ENCODE peak calls at places on chromosomes 5 and 9, in seven cellular contexts. One of them, this sample, is unnamed.

GRCh38 chr9:13570521-13570974 is 291.1 kb upstream of the MPDZ start:
- DNase-seq in PC-3: no peak
- DNase-seq in MM.1S: no peak
- DNase-seq in mammary epithelial cell: no peak
- DNase-seq in GM23248: no peak
- DNase-seq in endothelial cell of umbilical vein: peak
- DNase-seq in fibroblast of lung: no peak
- DNase-seq in this sample: no peak

GRCh38 chr9:76322810-76323209 is 71.4 kb downstream of the RFK start:
- DNase-seq in PC-3: no peak
- DNase-seq in MM.1S: no peak
- DNase-seq in mammary epithelial cell: no peak
- DNase-seq in GM23248: no peak
- DNase-seq in endothelial cell of umbilical vein: no peak
- DNase-seq in fibroblast of lung: no peak
- DNase-seq in this sample: no peak

GRCh38 chr5:116035123-116035522 is 2.9 kb downstream of the ARL14EPL start:
- DNase-seq in PC-3: peak
- DNase-seq in MM.1S: no peak
- DNase-seq in mammary epithelial cell: peak
- DNase-seq in GM23248: peak
- DNase-seq in endothelial cell of umbilical vein: no peak
- DNase-seq in fibroblast of lung: peak
- DNase-seq in this sample: no peak

GRCh38 chr5:55303238-55303690 is 4.2 kb downstream of the DHX29 start:
- DNase-seq in PC-3: peak
- DNase-seq in MM.1S: no peak
- DNase-seq in mammary epithelial cell: peak
- DNase-seq in GM23248: peak
- DNase-seq in endothelial cell of umbilical vein: peak
- DNase-seq in fibroblast of lung: peak
- DNase-seq in this sample: no peak

GRCh38 chr5:54760182-54760935 is 225.0 kb downstream of the ESM1 start:
- DNase-seq in PC-3: peak
- DNase-seq in MM.1S: no peak
- DNase-seq in mammary epithelial cell: no peak
- DNase-seq in GM23248: peak
- DNase-seq in endothelial cell of umbilical vein: no peak
- DNase-seq in fibroblast of lung: peak
- DNase-seq in this sample: no peak

GRCh38 chr5:67095346-67095871 is 101.2 kb downstream of the CD180 start:
- DNase-seq in PC-3: no peak
- DNase-seq in MM.1S: no peak
- DNase-seq in mammary epithelial cell: peak
- DNase-seq in GM23248: peak
- DNase-seq in endothelial cell of umbilical vein: peak
- DNase-seq in fibroblast of lung: peak
- DNase-seq in this sample: no peak

GRCh38 chr5:165559645-165560044 is 2054.2 kb downstream of the MAT2B start:
- DNase-seq in PC-3: no peak
- DNase-seq in MM.1S: peak
- DNase-seq in mammary epithelial cell: no peak
- DNase-seq in GM23248: no peak
- DNase-seq in endothelial cell of umbilical vein: no peak
- DNase-seq in fibroblast of lung: no peak
- DNase-seq in this sample: no peak

GRCh38 chr5:80184235-80185023 is 71.4 kb downstream of the SERINC5 start:
- DNase-seq in PC-3: peak
- DNase-seq in MM.1S: no peak
- DNase-seq in mammary epithelial cell: no peak
- DNase-seq in GM23248: no peak
- DNase-seq in endothelial cell of umbilical vein: no peak
- DNase-seq in fibroblast of lung: no peak
- DNase-seq in this sample: no peak

GRCh38 chr9:18678846-18679245 is 204.9 kb downstream of the ADAMTSL1 start:
- DNase-seq in PC-3: no peak
- DNase-seq in MM.1S: no peak
- DNase-seq in mammary epithelial cell: no peak
- DNase-seq in GM23248: no peak
- DNase-seq in endothelial cell of umbilical vein: peak
- DNase-seq in fibroblast of lung: peak
- DNase-seq in this sample: no peak

GRCh38 chr9:116737137-116737546 is 50.0 kb downstream of the TRIM32 start:
- DNase-seq in PC-3: peak
- DNase-seq in MM.1S: peak
- DNase-seq in mammary epithelial cell: peak
- DNase-seq in GM23248: peak
- DNase-seq in endothelial cell of umbilical vein: peak
- DNase-seq in fibroblast of lung: peak
- DNase-seq in this sample: peak

GRCh38 chr5:40623480-40624420 is 56.0 kb upstream of the PTGER4 start:
- DNase-seq in PC-3: no peak
- DNase-seq in MM.1S: no peak
- DNase-seq in mammary epithelial cell: no peak
- DNase-seq in GM23248: no peak
- DNase-seq in endothelial cell of umbilical vein: no peak
- DNase-seq in fibroblast of lung: no peak
- DNase-seq in this sample: no peak

GRCh38 chr5:144332265-144332664 is 161.6 kb downstream of the KCTD16 start:
- DNase-seq in PC-3: peak
- DNase-seq in MM.1S: no peak
- DNase-seq in mammary epithelial cell: no peak
- DNase-seq in GM23248: peak
- DNase-seq in endothelial cell of umbilical vein: no peak
- DNase-seq in fibroblast of lung: no peak
- DNase-seq in this sample: no peak

GRCh38 chr5:54135042-54135441 is 175.3 kb downstream of the ARL15 start:
- DNase-seq in PC-3: no peak
- DNase-seq in MM.1S: no peak
- DNase-seq in mammary epithelial cell: peak
- DNase-seq in GM23248: peak
- DNase-seq in endothelial cell of umbilical vein: no peak
- DNase-seq in fibroblast of lung: peak
- DNase-seq in this sample: no peak

GRCh38 chr9:32502459-32502858 is 23.5 kb downstream of the RIGI start:
- DNase-seq in PC-3: peak
- DNase-seq in MM.1S: no peak
- DNase-seq in mammary epithelial cell: peak
- DNase-seq in GM23248: peak
- DNase-seq in endothelial cell of umbilical vein: peak
- DNase-seq in fibroblast of lung: peak
- DNase-seq in this sample: no peak

GRCh38 chr9:126095546-126096190 is 231.0 kb upstream of the MVB12B start:
- DNase-seq in PC-3: no peak
- DNase-seq in MM.1S: no peak
- DNase-seq in mammary epithelial cell: no peak
- DNase-seq in GM23248: no peak
- DNase-seq in endothelial cell of umbilical vein: no peak
- DNase-seq in fibroblast of lung: no peak
- DNase-seq in this sample: no peak

GRCh38 chr9:16726718-16727451 is 143.6 kb downstream of the BNC2 start:
- DNase-seq in PC-3: peak
- DNase-seq in MM.1S: peak
- DNase-seq in mammary epithelial cell: peak
- DNase-seq in GM23248: peak
- DNase-seq in endothelial cell of umbilical vein: peak
- DNase-seq in fibroblast of lung: peak
- DNase-seq in this sample: peak

GRCh38 chr9:100346836-100347235 is 5.9 kb downstream of the TEX10 start:
- DNase-seq in PC-3: no peak
- DNase-seq in MM.1S: no peak
- DNase-seq in mammary epithelial cell: no peak
- DNase-seq in GM23248: peak
- DNase-seq in endothelial cell of umbilical vein: no peak
- DNase-seq in fibroblast of lung: peak
- DNase-seq in this sample: no peak

GRCh38 chr9:20351715-20352114 is 270.6 kb downstream of the MLLT3 start:
- DNase-seq in PC-3: no peak
- DNase-seq in MM.1S: no peak
- DNase-seq in mammary epithelial cell: no peak
- DNase-seq in GM23248: no peak
- DNase-seq in endothelial cell of umbilical vein: no peak
- DNase-seq in fibroblast of lung: no peak
- DNase-seq in this sample: no peak

GRCh38 chr9:93589688-93590087 is 13.3 kb downstream of the PHF2 start:
- DNase-seq in PC-3: no peak
- DNase-seq in MM.1S: no peak
- DNase-seq in mammary epithelial cell: no peak
- DNase-seq in GM23248: peak
- DNase-seq in endothelial cell of umbilical vein: peak
- DNase-seq in fibroblast of lung: peak
- DNase-seq in this sample: no peak

DNA sequence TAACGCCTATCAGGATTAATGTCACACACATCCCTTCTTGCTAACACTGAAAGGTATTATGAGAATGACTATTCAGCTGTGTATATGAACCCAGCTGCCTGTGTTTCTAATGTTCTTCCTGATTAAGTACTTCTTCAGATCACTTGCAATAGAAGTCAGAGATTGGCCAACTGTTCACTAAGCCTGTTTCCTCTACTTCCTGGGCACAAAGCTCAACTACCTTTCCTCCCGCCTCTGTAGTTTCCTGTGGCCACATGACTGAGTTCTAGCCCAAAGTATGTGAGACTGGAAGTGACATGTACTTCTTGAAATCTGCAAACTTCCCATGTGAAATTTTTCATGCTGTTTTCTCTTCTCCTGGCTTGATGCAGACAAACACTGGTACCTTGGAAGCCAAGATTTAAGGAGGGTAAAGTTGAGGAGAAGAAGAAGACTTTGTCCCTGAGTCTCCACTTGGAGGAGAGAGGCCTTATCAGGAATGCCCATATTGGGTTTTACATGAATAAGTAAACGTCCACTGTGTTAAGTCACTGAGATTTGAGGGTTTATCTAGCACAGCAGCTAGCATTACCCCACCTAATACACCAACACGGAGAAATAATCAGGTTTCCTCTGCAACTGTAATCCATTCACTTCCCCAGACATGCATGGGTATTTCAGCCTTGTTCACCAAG is 58.6 kb downstream of the SLIT3 start:
- DNase-seq in PC-3: no peak
- DNase-seq in MM.1S: no peak
- DNase-seq in mammary epithelial cell: no peak
- DNase-seq in GM23248: no peak
- DNase-seq in endothelial cell of umbilical vein: peak
- DNase-seq in fibroblast of lung: no peak
- DNase-seq in this sample: no peak
- H3K9ac ChIP-seq in PC-3: no peak
- H3K9ac ChIP-seq in MM.1S: no peak
- H3K9ac ChIP-seq in mammary epithelial cell: no peak
- H3K9ac ChIP-seq in GM23248: no peak
- H3K9ac ChIP-seq in endothelial cell of umbilical vein: no peak
- H3K9ac ChIP-seq in fibroblast of lung: no peak
- H3K9ac ChIP-seq in this sample: no peak

GRCh38 chr9:35852267-35852815 is 17.9 kb downstream of the OR13J1 start:
- DNase-seq in PC-3: no peak
- DNase-seq in MM.1S: no peak
- DNase-seq in mammary epithelial cell: no peak
- DNase-seq in GM23248: no peak
- DNase-seq in endothelial cell of umbilical vein: no peak
- DNase-seq in fibroblast of lung: no peak
- DNase-seq in this sample: no peak
- TF ChIP-seq EZH2 in PC-3: no peak
- TF ChIP-seq EZH2 in MM.1S: no peak
- TF ChIP-seq EZH2 in mammary epithelial cell: no peak
- TF ChIP-seq EZH2 in GM23248: no peak
- TF ChIP-seq EZH2 in endothelial cell of umbilical vein: no peak
- TF ChIP-seq EZH2 in fibroblast of lung: no peak
- TF ChIP-seq EZH2 in this sample: no peak

GRCh38 chr9:34647651-34648050 is 1.2 kb downstream of the GALT start:
- DNase-seq in PC-3: no peak
- DNase-seq in MM.1S: no peak
- DNase-seq in mammary epithelial cell: no peak
- DNase-seq in GM23248: no peak
- DNase-seq in endothelial cell of umbilical vein: no peak
- DNase-seq in fibroblast of lung: no peak
- DNase-seq in this sample: no peak

GRCh38 chr9:34642679-34643078 is 3.8 kb upstream of the GALT start:
- DNase-seq in PC-3: no peak
- DNase-seq in MM.1S: no peak
- DNase-seq in mammary epithelial cell: no peak
- DNase-seq in GM23248: no peak
- DNase-seq in endothelial cell of umbilical vein: no peak
- DNase-seq in fibroblast of lung: no peak
- DNase-seq in this sample: no peak

GRCh38 chr9:34646211-34647083 is at the start of gene GALT:
- DNase-seq in PC-3: peak
- DNase-seq in MM.1S: peak
- DNase-seq in mammary epithelial cell: peak
- DNase-seq in GM23248: peak
- DNase-seq in endothelial cell of umbilical vein: peak
- DNase-seq in fibroblast of lung: peak
- DNase-seq in this sample: no peak

GRCh38 chr9:34647084-34647403 is 569 bp downstream of the GALT start:
- DNase-seq in PC-3: no peak
- DNase-seq in MM.1S: no peak
- DNase-seq in mammary epithelial cell: no peak
- DNase-seq in GM23248: no peak
- DNase-seq in endothelial cell of umbilical vein: no peak
- DNase-seq in fibroblast of lung: no peak
- DNase-seq in this sample: no peak

GRCh38 chr9:34644766-34645314 is 1.6 kb upstream of the GALT start:
- DNase-seq in PC-3: no peak
- DNase-seq in MM.1S: no peak
- DNase-seq in mammary epithelial cell: no peak
- DNase-seq in GM23248: no peak
- DNase-seq in endothelial cell of umbilical vein: no peak
- DNase-seq in fibroblast of lung: no peak
- DNase-seq in this sample: no peak
- H3K9ac ChIP-seq in PC-3: no peak
- H3K9ac ChIP-seq in MM.1S: no peak
- H3K9ac ChIP-seq in mammary epithelial cell: no peak
- H3K9ac ChIP-seq in GM23248: no peak
- H3K9ac ChIP-seq in endothelial cell of umbilical vein: no peak
- H3K9ac ChIP-seq in fibroblast of lung: no peak
- H3K9ac ChIP-seq in this sample: no peak

GRCh38 chr9:136799854-136800657 is 3.9 kb downstream of the CCDC183 start:
- DNase-seq in PC-3: peak
- DNase-seq in MM.1S: peak
- DNase-seq in mammary epithelial cell: peak
- DNase-seq in GM23248: peak
- DNase-seq in endothelial cell of umbilical vein: peak
- DNase-seq in fibroblast of lung: peak
- DNase-seq in this sample: no peak

GRCh38 chr9:136798708-136799078 is 2.6 kb downstream of the CCDC183 start:
- DNase-seq in PC-3: no peak
- DNase-seq in MM.1S: no peak
- DNase-seq in mammary epithelial cell: no peak
- DNase-seq in GM23248: no peak
- DNase-seq in endothelial cell of umbilical vein: no peak
- DNase-seq in fibroblast of lung: no peak
- DNase-seq in this sample: no peak

GRCh38 chr9:136796238-136796774 is at the start of gene CCDC183:
- DNase-seq in PC-3: no peak
- DNase-seq in MM.1S: no peak
- DNase-seq in mammary epithelial cell: no peak
- DNase-seq in GM23248: no peak
- DNase-seq in endothelial cell of umbilical vein: no peak
- DNase-seq in fibroblast of lung: no peak
- DNase-seq in this sample: no peak

GRCh38 chr9:136802321-136802720 is 5.4 kb upstream of the RABL6 start:
- DNase-seq in PC-3: no peak
- DNase-seq in MM.1S: no peak
- DNase-seq in mammary epithelial cell: no peak
- DNase-seq in GM23248: no peak
- DNase-seq in endothelial cell of umbilical vein: no peak
- DNase-seq in fibroblast of lung: no peak
- DNase-seq in this sample: no peak

GRCh38 chr9:136799079-136799853 is 3.1 kb downstream of the CCDC183 start:
- DNase-seq in PC-3: peak
- DNase-seq in MM.1S: no peak
- DNase-seq in mammary epithelial cell: no peak
- DNase-seq in GM23248: peak
- DNase-seq in endothelial cell of umbilical vein: no peak
- DNase-seq in fibroblast of lung: no peak
- DNase-seq in this sample: no peak
- TF ChIP-seq EZH2 in PC-3: no peak
- TF ChIP-seq EZH2 in MM.1S: no peak
- TF ChIP-seq EZH2 in mammary epithelial cell: no peak
- TF ChIP-seq EZH2 in GM23248: peak
- TF ChIP-seq EZH2 in endothelial cell of umbilical vein: no peak
- TF ChIP-seq EZH2 in fibroblast of lung: no peak
- TF ChIP-seq EZH2 in this sample: no peak